ENCODE peak calls at places on chromosome 21, in four cellular contexts. W is lower lobe of right lung, T is RWPE2, G is endodermal cell. V is an unnamed sample.

GRCh38 chr21:37800496-37801061 is 115.7 kb downstream of the KCNJ6 start:
- DNase-seq in W (no peak), T (no peak), G (no peak), V (no peak)

GRCh38 chr21:43196789-43197188 is 28.0 kb downstream of the CRYAA start:
- DNase-seq in W (no peak), T (peak), G (peak), V (peak)

GRCh38 chr21:42513151-42513984 is at the start of gene SLC37A1:
- DNase-seq in W (peak), T (no peak), G (peak), V (no peak)

GRCh38 chr21:43188712-43189151 is 19.9 kb downstream of the CRYAA start:
- DNase-seq in W (no peak), T (peak), G (peak), V (no peak)

GRCh38 chr21:43926196-43926595 is 61.2 kb downstream of the AGPAT3 start:
- DNase-seq in W (peak), T (no peak), G (no peak), V (no peak)

GRCh38 chr21:45076245-45076661 is 1.9 kb downstream of the ADARB1 start:
- DNase-seq in W (no peak), T (no peak), G (peak), V (no peak)

GRCh38 chr21:22223385-22223784 is 1225.2 kb downstream of the NCAM2 start:
- DNase-seq in W (no peak), T (no peak), G (no peak), V (no peak)

GRCh38 chr21:42309753-42310213 is 5.4 kb downstream of the TFF3 start:
- DNase-seq in W (peak), T (no peak), G (peak), V (peak)

GRCh38 chr21:19810779-19811178 is 1187.4 kb upstream of the NCAM2 start:
- DNase-seq in W (no peak), T (no peak), G (no peak), V (peak)

GRCh38 chr21:16176570-16176969 is 446.8 kb downstream of the USP25 start:
- DNase-seq in W (no peak), T (no peak), G (no peak), V (peak)

GRCh38 chr21:32966120-32966519 is 59.6 kb upstream of the OLIG2 start:
- DNase-seq in W (no peak), T (no peak), G (no peak), V (no peak)

GRCh38 chr21:40842197-40842552 is 4.8 kb downstream of the DSCAM start:
- DNase-seq in W (no peak), T (no peak), G (no peak), V (no peak)
- TF ChIP-seq CTCF in W (peak), T (peak), G (no peak), V (no peak)

GRCh38 chr21:46634427-46634826 is 1.0 kb upstream of the PRMT2 start:
- DNase-seq in W (no peak), T (no peak), G (no peak), V (no peak)

GRCh38 chr21:46636181-46636512 is 673 bp downstream of the PRMT2 start:
- DNase-seq in W (no peak), T (no peak), G (no peak), V (no peak)

GRCh38 chr21:46633561-46633960 is 1.9 kb upstream of the PRMT2 start:
- DNase-seq in W (no peak), T (no peak), G (no peak), V (no peak)

GRCh38 chr21:46635324-46636180 is at the start of gene PRMT2:
- DNase-seq in W (peak), T (peak), G (peak), V (peak)

GRCh38 chr21:46634966-46635323 is 529 bp upstream of the PRMT2 start:
- DNase-seq in W (peak), T (peak), G (no peak), V (peak)
- TF ChIP-seq CTCF in W (peak), T (peak), G (peak), V (no peak)

DNA sequence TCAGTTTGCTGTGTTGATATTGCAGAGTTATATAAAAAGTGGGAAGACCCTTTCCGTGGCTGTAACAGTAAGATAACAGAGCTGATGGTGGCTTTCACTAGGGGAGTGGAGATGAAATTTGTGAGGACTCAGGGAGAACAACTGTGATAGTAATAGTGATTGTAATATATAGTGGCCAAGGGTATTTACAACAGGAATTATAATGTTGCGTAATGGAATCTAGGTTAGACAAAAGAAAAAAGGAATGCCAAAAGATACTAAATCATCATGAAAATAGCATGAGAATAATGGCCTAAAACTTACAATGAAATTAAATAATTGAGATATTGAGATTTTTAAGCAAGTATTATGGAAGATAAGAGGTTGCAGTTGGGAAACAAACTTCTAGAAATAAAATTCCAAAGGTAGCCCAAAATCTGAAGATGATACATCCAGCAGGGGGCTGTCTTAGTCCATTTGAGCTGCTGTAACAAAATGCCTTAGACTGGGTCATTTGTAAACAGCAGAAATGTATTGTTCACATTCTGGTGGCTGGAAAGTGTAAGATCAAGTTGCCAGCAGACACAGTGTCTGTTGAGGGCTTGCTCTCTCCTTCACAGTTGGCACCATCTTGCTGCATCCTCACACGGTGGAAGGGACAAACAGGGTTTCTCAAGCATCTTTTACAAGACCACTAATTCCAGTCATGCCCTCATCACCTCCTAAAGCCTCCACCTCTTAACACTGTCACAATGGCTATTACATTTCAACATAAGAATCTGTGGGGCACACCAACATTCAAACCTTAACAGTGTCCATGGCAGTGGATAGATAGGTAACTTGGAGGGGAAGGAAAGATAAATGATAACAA is 711.2 kb downstream of the MRPL39 start:
- DNase-seq in W (no peak), T (no peak), G (peak), V (peak)
- TF ChIP-seq CTCF in W (no peak), T (peak), G (peak), V (peak)

GRCh38 chr21:25350056-25350455 is 257.2 kb downstream of the MRPL39 start:
- DNase-seq in W (no peak), T (no peak), G (peak), V (peak)
- TF ChIP-seq CTCF in W (peak), T (peak), G (peak), V (peak)

GRCh38 chr21:39444406-39445145 is 1.0 kb downstream of the LCA5L start:
- DNase-seq in W (no peak), T (no peak), G (peak), V (peak)

GRCh38 chr21:39441502-39442475 is 3.8 kb downstream of the LCA5L start:
- DNase-seq in W (no peak), T (no peak), G (peak), V (peak)

GRCh38 chr21:39451332-39452206 is at the start of gene SH3BGR:
- DNase-seq in W (peak), T (no peak), G (peak), V (no peak)

GRCh38 chr21:39447264-39447663 is 1.7 kb upstream of the LCA5L start:
- DNase-seq in W (no peak), T (no peak), G (no peak), V (no peak)

DNA sequence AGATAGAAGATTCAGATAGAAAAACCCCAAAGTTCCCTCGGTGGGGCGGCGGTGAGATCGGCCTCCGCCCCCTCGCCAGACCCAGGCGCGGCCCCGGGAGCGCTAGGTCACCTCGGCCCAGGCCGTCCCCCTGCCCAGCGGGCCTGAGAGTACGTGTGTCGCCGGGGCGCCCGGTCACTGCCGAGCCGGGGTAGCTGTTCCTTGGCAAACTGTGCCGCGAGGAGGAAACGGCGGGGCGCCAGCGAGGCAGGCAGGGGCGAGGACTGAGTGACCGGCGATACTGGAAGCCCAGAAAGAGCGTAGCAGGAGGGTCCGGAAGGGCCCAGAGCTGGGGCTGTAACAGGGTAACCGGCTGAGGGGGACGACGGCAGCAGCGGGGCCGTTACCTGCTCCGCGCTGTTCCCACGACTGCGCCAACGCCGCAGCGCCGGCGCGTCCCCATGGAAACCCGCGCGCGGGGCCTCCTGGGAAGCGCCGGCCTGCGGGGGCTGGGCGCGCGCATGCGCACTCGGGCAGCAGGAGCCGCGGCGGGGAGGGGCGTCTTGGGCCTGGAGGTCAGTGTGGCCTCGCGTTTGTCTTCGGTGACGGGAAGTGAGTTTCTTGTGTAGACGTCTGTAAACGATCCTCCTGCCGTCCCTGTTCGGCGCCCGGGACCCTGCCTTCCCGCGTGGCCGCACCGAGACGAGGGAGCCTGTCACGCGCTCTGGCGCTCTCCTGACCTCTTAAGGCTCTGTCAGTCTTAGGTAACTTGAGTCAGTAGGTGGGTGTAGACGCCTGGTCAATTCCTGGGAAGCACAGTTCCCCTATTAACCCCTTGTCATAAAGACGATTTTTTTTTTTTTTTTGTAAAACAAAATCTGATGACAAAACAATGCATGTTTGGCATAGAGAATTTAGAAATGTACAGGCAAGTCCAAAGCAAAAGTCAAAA is at the start of gene LCA5L:
- DNase-seq in W (peak), T (peak), G (peak), V (peak)
- TF ChIP-seq CTCF in W (no peak), T (peak), G (no peak), V (no peak)

GRCh38 chr21:46206163-46207005 is 22.1 kb upstream of the SPATC1L start:
- DNase-seq in W (peak), T (peak), G (no peak), V (no peak)

GRCh38 chr21:46205766-46206162 is 21.5 kb upstream of the SPATC1L start:
- DNase-seq in W (peak), T (peak), G (no peak), V (no peak)

GRCh38 chr21:46207006-46207919 is 21.3 kb downstream of the LSS start:
- DNase-seq in W (peak), T (peak), G (no peak), V (no peak)

GRCh38 chr21:46203203-46203600 is 18.9 kb upstream of the SPATC1L start:
- DNase-seq in W (peak), T (peak), G (no peak), V (no peak)

DNA sequence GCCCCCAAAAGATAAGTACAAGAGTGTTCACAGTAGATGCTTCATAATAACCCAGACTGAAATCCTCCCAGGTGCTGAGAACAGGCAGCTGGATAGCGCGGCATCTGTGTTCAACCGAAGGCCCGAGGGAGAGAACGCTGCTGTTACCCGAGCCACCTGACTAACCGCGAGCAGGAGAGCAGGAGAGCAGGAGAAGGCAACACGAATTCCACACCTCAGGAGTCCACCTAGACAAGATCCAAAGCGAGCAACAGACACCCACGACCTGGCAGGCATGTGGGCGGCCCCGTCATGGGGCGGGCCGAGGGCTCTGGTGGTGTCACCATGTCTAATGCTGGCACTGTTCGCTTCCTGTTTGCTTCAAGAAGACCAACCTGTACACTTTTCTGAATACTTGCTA is 20.9 kb upstream of the SPATC1L start:
- DNase-seq in W (peak), T (peak), G (no peak), V (no peak)
- TF ChIP-seq CTCF in W (no peak), T (no peak), G (no peak), V (no peak)

DNA sequence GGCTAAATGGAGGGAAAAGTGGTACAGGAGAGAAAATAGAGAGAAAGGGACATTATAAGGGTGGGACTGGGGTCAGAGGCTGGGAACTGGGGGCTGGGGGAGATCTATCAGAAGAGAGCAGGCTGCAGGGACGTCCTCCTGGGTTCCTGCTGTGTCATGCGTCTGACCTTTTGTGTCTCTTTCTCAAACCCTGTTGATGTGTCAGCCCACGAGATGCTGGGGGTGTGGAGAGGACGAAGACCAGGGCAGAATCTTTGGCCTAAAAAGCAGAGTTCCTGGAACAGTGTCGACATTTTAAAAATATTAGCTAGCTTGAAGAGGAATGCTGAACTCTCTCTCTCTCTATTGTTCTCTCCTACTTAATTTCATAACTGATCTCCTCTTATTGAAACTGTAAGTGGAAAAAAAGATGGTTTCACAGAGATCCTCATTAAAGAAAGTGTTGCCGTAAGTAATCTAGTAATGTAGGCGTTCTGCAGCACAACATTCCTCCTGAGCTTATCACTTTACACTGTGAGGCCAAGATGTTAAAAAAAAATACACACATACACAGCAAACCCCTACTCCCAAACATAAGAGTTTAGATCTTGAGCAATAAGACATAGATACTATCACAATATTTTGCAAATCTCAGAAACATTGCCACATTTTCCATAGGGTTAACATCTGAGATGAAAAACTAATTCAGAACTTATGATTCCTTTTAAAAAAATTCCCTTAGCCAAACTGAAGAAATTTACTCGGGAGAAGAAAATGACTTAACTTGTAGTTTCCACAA is 52.6 kb downstream of the RUNX1 start:
- DNase-seq in W (peak), T (no peak), G (no peak), V (peak)
- TF ChIP-seq CTCF in W (no peak), T (no peak), G (no peak), V (no peak)

GRCh38 chr21:34890724-34891609 is 158.1 kb downstream of the RUNX1 start:
- DNase-seq in W (peak), T (no peak), G (peak), V (no peak)

GRCh38 chr21:34889287-34889536 is 159.9 kb downstream of the RUNX1 start:
- DNase-seq in W (peak), T (no peak), G (peak), V (peak)

GRCh38 chr21:34891610-34891943 is 157.5 kb downstream of the RUNX1 start:
- DNase-seq in W (no peak), T (no peak), G (no peak), V (no peak)

GRCh38 chr21:34889537-34890257 is 159.4 kb downstream of the RUNX1 start:
- DNase-seq in W (peak), T (peak), G (peak), V (peak)

GRCh38 chr21:34890258-34890723 is 158.8 kb downstream of the RUNX1 start:
- DNase-seq in W (no peak), T (no peak), G (no peak), V (no peak)
- TF ChIP-seq CTCF in W (no peak), T (peak), G (no peak), V (no peak)

DNA sequence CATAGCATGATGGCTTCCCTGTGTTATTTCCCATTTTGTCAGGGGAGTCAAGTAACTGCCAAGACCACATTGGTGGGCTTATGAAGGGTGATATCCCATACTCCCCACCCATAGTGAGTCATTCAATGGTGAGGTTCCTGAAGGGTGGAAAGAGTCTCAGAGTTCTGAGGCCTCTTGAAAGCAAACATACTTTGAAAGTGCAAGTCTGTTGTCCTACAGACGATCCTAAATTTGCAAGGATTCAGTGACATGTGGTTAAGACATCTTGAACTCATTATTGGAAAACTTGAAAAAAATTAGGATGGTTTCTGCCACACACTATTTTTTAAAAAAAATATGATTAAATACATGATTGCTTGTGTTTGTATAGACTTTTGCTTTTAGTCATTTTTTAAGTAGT is 225.4 kb upstream of the ADAMTS5 start:
- DNase-seq in W (no peak), T (no peak), G (no peak), V (peak)
- TF ChIP-seq CTCF in W (no peak), T (no peak), G (no peak), V (no peak)

DNA sequence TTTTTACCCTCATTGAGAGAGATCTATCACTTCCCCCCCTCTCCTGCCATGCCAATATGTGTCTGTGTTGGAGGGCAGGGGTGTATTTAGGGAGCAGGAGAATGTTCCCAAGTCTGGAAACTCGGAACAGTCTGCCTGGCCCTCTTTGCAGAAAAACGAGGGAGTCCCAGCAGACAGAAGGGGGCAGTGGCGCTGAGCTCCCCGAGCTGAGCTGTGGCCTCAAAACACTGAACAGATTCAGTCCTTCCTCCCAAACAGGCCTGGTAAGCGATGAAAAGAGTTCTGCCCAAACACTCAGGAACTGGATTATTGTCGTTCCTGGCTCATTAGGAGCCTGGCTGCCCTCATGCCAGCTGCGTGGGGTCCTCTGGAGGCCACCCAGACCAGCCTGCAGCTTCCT is 981 bp downstream of the CLDN14 start:
- DNase-seq in W (no peak), T (no peak), G (peak), V (no peak)
- TF ChIP-seq CTCF in W (no peak), T (peak), G (peak), V (no peak)

V was measured in fibroblast of mammary gland.